ENCODE peak calls at places on chromosomes 3 and 15, in seven cellular contexts. S is stimulated activated naive CD8-positive, alpha-beta T cell treated with anti-CD3 and anti-CD28 coated beads, Interleukin-15, Interleukin-2, amounts not matched to agents 100 U/mL and 50 U/mL, for 24 hours; J is B cell; L is mesendoderm; K is brain microvascular endothelial cell; T is H4; Q is retinal pigment epithelial cell. O is an unnamed sample.

GRCh38 chr3:144060881-144061280 is 89.3 kb downstream of the DIPK2A start:
- DNase-seq in T (no peak), L (no peak), Q (no peak), J (no peak), S (no peak), K (no peak), O (no peak)

GRCh38 chr15:80249973-80250372 is 2.0 kb downstream of the CTXND1 start:
- DNase-seq in J (no peak), K (no peak), S (no peak), Q (no peak), T (no peak), L (no peak), O (no peak)

GRCh38 chr15:78140296-78140695 is 8.9 kb upstream of the IDH3A start:
- DNase-seq in L (no peak), S (no peak), J (no peak), T (no peak), Q (no peak), K (no peak), O (no peak)

GRCh38 chr3:28700728-28701127 is 352.1 kb upstream of the AZI2 start:
- DNase-seq in Q (no peak), L (no peak), T (no peak), K (no peak), S (no peak), J (no peak), O (no peak)

GRCh38 chr15:80480909-80481308 is 76.7 kb downstream of the ARNT2 start:
- DNase-seq in J (no peak), T (peak; percentile 38), Q (peak; percentile 39), K (peak; percentile 96), S (no peak), L (peak; percentile 91), O (no peak)

GRCh38 chr3:120894285-120894684 is 13.7 kb upstream of the STXBP5L start:
- DNase-seq in L (no peak), Q (no peak), S (no peak), T (peak; percentile 85), J (no peak), K (no peak), O (no peak)

GRCh38 chr3:178001670-178002101 is 534.5 kb upstream of the KCNMB2 start:
- DNase-seq in L (no peak), S (peak; percentile 24), K (no peak), J (no peak), T (no peak), Q (no peak), O (no peak)

GRCh38 chr3:144394052-144394451 is 422.4 kb downstream of the DIPK2A start:
- DNase-seq in K (peak; percentile 22), L (no peak), J (no peak), S (no peak), Q (no peak), T (no peak), O (no peak)

GRCh38 chr3:11482024-11482423 is 161.7 kb downstream of the VGLL4 start:
- DNase-seq in S (no peak), Q (no peak), L (no peak), T (no peak), J (no peak), K (no peak), O (no peak)